ENCODE peak calls at places on chromosome 3, in seven cellular contexts. H, G, D, W, T, I and E are unnamed samples.

GRCh38 chr3:12558706-12559105 is 1.8 kb downstream of the MKRN2 start:
- DNase-seq in H (peak; percentile 38), G (no peak), D (no peak), W (no peak), T (no peak), I (no peak), E (no peak)

GRCh38 chr3:15040844-15041243 is 24.3 kb downstream of the MRPS25 start:
- DNase-seq in H (no peak), G (no peak), D (no peak), W (no peak), T (no peak), I (peak; percentile 6), E (no peak)

GRCh38 chr3:27880969-27881892 is 159.1 kb upstream of the EOMES start:
- DNase-seq in H (no peak), G (no peak), D (peak; percentile 26), W (no peak), T (no peak), I (no peak), E (no peak)

GRCh38 chr3:145981057-145981456 is 179.9 kb downstream of the PLOD2 start:
- DNase-seq in H (no peak), G (no peak), D (no peak), W (no peak), T (no peak), I (no peak), E (no peak)

GRCh38 chr3:25171118-25171912 is 256.7 kb upstream of the RARB start:
- DNase-seq in H (no peak), G (no peak), D (no peak), W (no peak), T (no peak), I (no peak), E (no peak)

GRCh38 chr3:5274116-5274515 is 86.6 kb downstream of the EDEM1 start:
- DNase-seq in H (no peak), G (no peak), D (no peak), W (no peak), T (no peak), I (no peak), E (no peak)

GRCh38 chr3:58563386-58564035 is 13.7 kb downstream of the FAM107A start:
- DNase-seq in H (peak; percentile 96), G (no peak), D (no peak), W (peak; percentile 74), T (no peak), I (peak; percentile 47), E (no peak)

GRCh38 chr3:64939747-64940450 is 252.1 kb upstream of the ADAMTS9 start:
- DNase-seq in H (no peak), G (no peak), D (no peak), W (no peak), T (no peak), I (no peak), E (no peak)

GRCh38 chr3:100103558-100104441 is 10.5 kb downstream of the FILIP1L start:
- DNase-seq in H (peak; percentile 78), G (peak; percentile 90), D (peak; percentile 80), W (peak; percentile 63), T (no peak), I (peak; percentile 26), E (no peak)

GRCh38 chr3:134817297-134817696 is 22.2 kb downstream of the EPHB1 start:
- DNase-seq in H (no peak), G (no peak), D (peak; percentile 79), W (no peak), T (no peak), I (no peak), E (no peak)

GRCh38 chr3:48656061-48656840 is 6.4 kb downstream of the CELSR3 start:
- DNase-seq in H (no peak), G (peak; percentile 70), D (peak; percentile 79), W (no peak), T (peak; percentile 21), I (peak; percentile 89), E (peak; percentile 58)

DNA sequence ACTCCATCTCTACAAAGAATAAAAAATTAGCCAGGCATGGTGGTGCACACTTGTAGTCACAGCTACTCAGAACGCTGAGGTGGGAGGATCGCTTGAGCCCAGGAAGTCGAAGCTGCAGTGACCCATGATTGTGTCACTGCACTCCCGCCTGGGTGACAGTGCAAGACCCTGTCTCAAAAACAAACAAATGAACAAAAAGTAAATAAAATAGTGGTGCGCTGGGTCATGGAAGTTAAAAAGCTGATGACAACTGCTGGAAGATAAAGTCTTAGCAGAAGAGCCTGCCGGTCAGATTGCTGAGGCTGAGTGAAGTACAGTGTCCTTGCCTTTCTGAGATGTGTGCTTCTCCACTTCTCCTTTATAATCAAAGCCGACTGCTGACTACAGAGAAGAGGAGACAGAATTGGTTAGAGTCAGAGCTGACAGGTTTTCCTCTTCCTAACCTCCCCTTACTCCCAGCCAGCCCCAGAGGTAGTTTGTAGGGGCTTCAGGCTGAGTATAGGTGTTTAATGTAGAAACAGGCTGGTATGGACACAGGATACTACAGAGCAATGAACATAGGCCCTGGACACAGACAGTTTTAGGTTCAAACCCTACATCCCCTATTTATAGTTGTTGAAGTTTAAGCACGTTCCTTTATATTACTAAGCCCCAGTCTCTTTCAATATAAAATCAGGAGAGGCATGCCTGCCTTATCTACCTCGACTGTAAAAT is 17.9 kb downstream of the HCLS1 start:
- DNase-seq in H (no peak), G (no peak), D (no peak), W (no peak), T (no peak), I (no peak), E (no peak)
- H3K36me3 ChIP-seq in H (no peaks in the 10 kb centered on the region), G (no peaks in the 10 kb centered on the region), D (peaks cover 26% of the 10 kb centered on the region), W (no peaks in the 10 kb centered on the region), T (no peaks in the 10 kb centered on the region), I (peaks cover 6% of the 10 kb centered on the region), E (no peaks in the 10 kb centered on the region)

DNA sequence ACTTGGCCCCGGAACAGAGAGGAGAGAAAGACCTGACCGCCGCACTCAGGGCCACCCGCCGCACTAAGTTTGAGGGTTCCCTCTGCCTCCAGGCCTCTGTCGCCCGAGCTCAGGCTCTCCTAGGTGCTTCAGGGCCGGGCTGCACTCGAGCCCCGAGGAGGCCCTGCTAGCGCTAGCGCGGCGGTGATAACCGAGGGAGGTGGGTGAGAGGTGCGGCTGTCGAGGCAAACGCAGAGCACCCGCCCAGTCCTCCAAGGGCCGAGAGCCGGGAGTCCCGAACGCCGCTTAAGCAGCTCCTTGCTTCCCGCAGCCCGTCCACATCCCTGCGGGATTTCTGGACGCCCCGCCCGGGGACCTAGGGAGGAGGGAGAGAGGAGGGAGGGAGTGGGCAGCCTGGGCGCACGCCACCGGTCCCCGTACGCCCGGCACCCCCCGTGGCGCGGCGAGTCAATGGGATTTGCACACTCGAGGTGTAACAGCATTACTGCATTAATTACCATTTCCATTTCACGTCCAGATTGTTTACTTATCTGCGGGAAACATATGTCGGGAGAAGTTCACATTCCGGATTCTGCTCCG is 6.8 kb downstream of the SOX14 start:
- DNase-seq in H (no peak), G (no peak), D (no peak), W (no peak), T (no peak), I (peak; percentile 27), E (no peak)
- TF ChIP-seq EZH2 in H (no peak), G (peak; percentile 85), D (no peak), W (no peak), T (no peak), I (no peak), E (peak; percentile 74)

GRCh38 chr3:9503283-9503682 is 50.3 kb downstream of the LHFPL4 start:
- DNase-seq in H (peak; percentile 86), G (peak; percentile 63), D (peak; percentile 67), W (peak; percentile 46), T (peak; percentile 71), I (peak; percentile 55), E (peak; percentile 46)
- H3K36me3 ChIP-seq in H (no peaks in the 10 kb centered on the region), G (no peaks in the 10 kb centered on the region), D (no peaks in the 10 kb centered on the region), W (no peaks in the 10 kb centered on the region), T (no peaks in the 10 kb centered on the region), I (no peaks in the 10 kb centered on the region), E (no peaks in the 10 kb centered on the region)

GRCh38 chr3:128491900-128492352 is 1.1 kb downstream of the GATA2 start:
- DNase-seq in H (no peak), G (peak; percentile 40), D (no peak), W (no peak), T (no peak), I (no peak), E (no peak)
- TF ChIP-seq EZH2 in H (no peak), G (peak; percentile 82), D (no peak), W (no peak), T (no peak), I (no peak), E (peak; percentile 75)

DNA sequence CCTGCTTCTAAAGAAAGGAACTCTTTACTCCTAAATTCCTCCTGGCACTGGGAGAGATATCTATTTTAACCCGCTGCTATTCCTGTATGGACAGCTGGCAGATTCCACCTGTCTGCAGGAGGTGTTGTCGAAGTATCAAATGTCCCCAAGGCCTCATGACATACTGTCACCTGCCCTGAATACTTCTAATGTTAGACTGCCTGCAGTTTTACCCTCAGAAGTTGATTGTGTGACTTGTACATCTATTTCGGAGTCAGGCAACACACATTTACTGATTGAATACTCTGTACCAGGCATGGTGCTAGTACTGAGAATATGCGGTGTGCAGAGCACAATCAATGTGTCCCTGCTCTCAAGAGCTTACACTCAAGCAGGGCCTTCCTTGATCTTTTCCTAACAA is 38.6 kb downstream of the PDZRN3 start:
- DNase-seq in H (no peak), G (no peak), D (no peak), W (no peak), T (no peak), I (no peak), E (no peak)
- H3K36me3 ChIP-seq in H (no peaks in the 10 kb centered on the region), G (no peaks in the 10 kb centered on the region), D (no peaks in the 10 kb centered on the region), W (no peaks in the 10 kb centered on the region), T (no peaks in the 10 kb centered on the region), I (no peaks in the 10 kb centered on the region), E (no peaks in the 10 kb centered on the region)

GRCh38 chr3:137768021-137768360 is 3.9 kb downstream of the SOX14 start:
- DNase-seq in H (no peak), G (no peak), D (no peak), W (no peak), T (no peak), I (no peak), E (no peak)
- TF ChIP-seq EZH2 in H (no peak), G (peak; percentile 63), D (no peak), W (no peak), T (no peak), I (no peak), E (peak; percentile 62)

DNA sequence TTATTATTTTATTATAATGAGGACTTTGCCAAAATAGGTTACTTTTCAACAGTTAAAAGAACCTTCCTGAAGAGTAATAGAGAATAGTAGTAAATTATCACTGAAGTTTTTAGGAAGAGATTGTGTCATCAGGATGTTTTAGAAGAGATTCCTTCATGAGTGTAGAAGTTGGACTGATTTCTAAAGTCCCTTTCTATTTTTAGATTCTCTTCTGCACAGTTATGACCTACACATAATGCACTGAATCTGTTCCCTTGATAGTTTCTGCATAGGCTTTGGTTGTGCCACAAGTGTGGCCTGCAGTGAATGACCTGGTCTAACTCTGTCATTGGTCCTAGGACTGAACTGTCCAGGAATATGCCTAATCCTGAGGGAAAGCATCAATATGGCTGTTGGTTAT is 23.9 kb downstream of the SLC35A5 start:
- DNase-seq in H (no peak), G (no peak), D (no peak), W (no peak), T (no peak), I (peak; percentile 47), E (no peak)
- H3K36me3 ChIP-seq in H (no peaks in the 10 kb centered on the region), G (no peaks in the 10 kb centered on the region), D (no peaks in the 10 kb centered on the region), W (peaks cover 7% of the 10 kb centered on the region), T (peaks cover 5% of the 10 kb centered on the region), I (peaks cover 17% of the 10 kb centered on the region), E (peaks cover 6% of the 10 kb centered on the region)